ENCODE peak calls at places on chromosomes 6 and 20, in nine cellular contexts. M, J, S, T, K, Y, W, N and A are unnamed samples.

GRCh38 chr6:45419574-45420082 is 41.9 kb upstream of the SUPT3H start:
- DNase-seq in M (no peak), J (peak), S (no peak), T (peak), K (peak), Y (peak), W (peak), N (peak), A (peak)

GRCh38 chr6:85498596-85499258 is 48.8 kb downstream of the NT5E start:
- DNase-seq in M (no peak), J (no peak), S (no peak), T (peak), K (no peak), Y (no peak), W (no peak), N (no peak), A (no peak)

GRCh38 chr6:35602133-35602946 is 86.4 kb downstream of the FKBP5 start:
- DNase-seq in M (no peak), J (no peak), S (peak), T (no peak), K (peak), Y (peak), W (no peak), N (no peak), A (no peak)

GRCh38 chr20:62900692-62901584 is 25.4 kb downstream of the DIDO1 start:
- DNase-seq in M (no peak), J (no peak), S (no peak), T (no peak), K (no peak), Y (peak), W (peak), N (no peak), A (no peak)

GRCh38 chr6:135534773-135535380 is 37.3 kb upstream of the AHI1 start:
- DNase-seq in M (no peak), J (no peak), S (no peak), T (no peak), K (no peak), Y (no peak), W (no peak), N (no peak), A (no peak)

GRCh38 chr20:17939622-17940446 is 28.8 kb downstream of the SNX5 start:
- DNase-seq in M (no peak), J (no peak), S (no peak), T (no peak), K (no peak), Y (no peak), W (no peak), N (no peak), A (no peak)

GRCh38 chr20:19181552-19181951 is 30.9 kb upstream of the SLC24A3 start:
- DNase-seq in M (peak), J (no peak), S (no peak), T (no peak), K (no peak), Y (no peak), W (no peak), N (no peak), A (no peak)

GRCh38 chr6:85354761-85355618 is 94.9 kb upstream of the NT5E start:
- DNase-seq in M (peak), J (peak), S (peak), T (peak), K (peak), Y (peak), W (peak), N (peak), A (peak)

GRCh38 chr20:5928831-5929715 is 21.3 kb downstream of the TRMT6 start:
- DNase-seq in M (no peak), J (no peak), S (no peak), T (no peak), K (no peak), Y (no peak), W (no peak), N (no peak), A (no peak)

GRCh38 chr6:119881416-119881815 is 531.9 kb upstream of the MAN1A1 start:
- DNase-seq in M (no peak), J (peak), S (no peak), T (no peak), K (no peak), Y (no peak), W (no peak), N (no peak), A (no peak)

GRCh38 chr6:169288591-169288990 is 34.9 kb upstream of the THBS2 start:
- DNase-seq in M (no peak), J (peak), S (no peak), T (no peak), K (peak), Y (no peak), W (no peak), N (no peak), A (no peak)

GRCh38 chr6:145026267-145026679 is 709.0 kb downstream of the EPM2A start:
- DNase-seq in M (no peak), J (no peak), S (no peak), T (no peak), K (no peak), Y (no peak), W (no peak), N (peak), A (no peak)

GRCh38 chr6:139014945-139015344 is 13.6 kb upstream of the ABRACL start:
- DNase-seq in M (no peak), J (no peak), S (no peak), T (no peak), K (no peak), Y (no peak), W (peak), N (peak), A (no peak)

GRCh38 chr20:36585410-36586125 is 12.2 kb downstream of the TGIF2 start:
- DNase-seq in M (no peak), J (no peak), S (no peak), T (no peak), K (no peak), Y (no peak), W (no peak), N (no peak), A (no peak)

GRCh38 chr6:139144490-139145085 is 9.7 kb downstream of the HECA start:
- DNase-seq in M (no peak), J (no peak), S (no peak), T (no peak), K (no peak), Y (no peak), W (no peak), N (no peak), A (no peak)

GRCh38 chr6:122833229-122833556 is 44.1 kb downstream of the SMPDL3A start:
- DNase-seq in M (no peak), J (no peak), S (no peak), T (no peak), K (no peak), Y (no peak), W (no peak), N (no peak), A (no peak)

GRCh38 chr6:31660224-31660997 is at the start of gene C6orf47:
- DNase-seq in M (no peak), J (peak), S (peak), T (peak), K (peak), Y (peak), W (peak), N (peak), A (peak)
- TF ChIP-seq POLR2A in M (peak), J (peak), S (no peak), T (peak), K (peak), Y (peak), W (no peak), N (peak), A (peak)

DNA sequence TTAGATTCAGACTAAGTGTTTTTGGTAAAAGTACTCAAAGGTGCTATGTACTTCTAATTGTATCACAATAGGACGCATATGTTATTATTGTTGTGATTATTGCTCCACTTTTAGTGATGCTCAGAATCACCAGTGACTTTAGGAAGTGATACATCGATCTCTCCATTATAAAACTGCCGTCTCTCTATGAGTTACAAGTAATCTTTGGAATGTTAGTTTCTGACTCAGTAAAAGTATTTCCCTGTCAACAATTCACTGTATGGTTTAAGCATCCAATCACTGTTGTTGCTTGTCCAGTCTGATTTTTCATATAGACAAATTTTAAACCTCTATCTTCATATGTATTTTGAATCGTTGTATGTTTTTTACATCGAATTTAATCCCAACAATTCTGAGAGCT is 9.4 kb downstream of the DCBLD1 start:
- DNase-seq in M (no peak), J (no peak), S (no peak), T (no peak), K (no peak), Y (no peak), W (no peak), N (no peak), A (no peak)
- TF ChIP-seq POLR2A in M (no peak), J (no peak), S (no peak), T (no peak), K (no peak), Y (no peak), W (no peak), N (no peak), A (no peak)

GRCh38 chr6:82245376-82245775 is 2.2 kb downstream of the IBTK start:
- DNase-seq in M (no peak), J (no peak), S (no peak), T (no peak), K (no peak), Y (no peak), W (no peak), N (no peak), A (peak)

GRCh38 chr6:82248233-82248735 is 740 bp upstream of the IBTK start:
- DNase-seq in M (no peak), J (peak), S (no peak), T (peak), K (no peak), Y (no peak), W (peak), N (no peak), A (no peak)

GRCh38 chr6:82247634-82248232 is at the start of gene IBTK:
- DNase-seq in M (peak), J (peak), S (peak), T (peak), K (peak), Y (peak), W (peak), N (peak), A (peak)

GRCh38 chr6:82246370-82246769 is 1.2 kb downstream of the IBTK start:
- DNase-seq in M (no peak), J (peak), S (no peak), T (no peak), K (no peak), Y (no peak), W (no peak), N (no peak), A (no peak)

GRCh38 chr6:82246802-82247633 is 526 bp downstream of the IBTK start:
- DNase-seq in M (no peak), J (peak), S (peak), T (peak), K (peak), Y (peak), W (peak), N (no peak), A (peak)
- TF ChIP-seq POLR2A in M (no peak), J (no peak), S (no peak), T (no peak), K (no peak), Y (no peak), W (no peak), N (no peak), A (no peak)

GRCh38 chr6:33427585-33428218 is 7.8 kb downstream of the SYNGAP1 start:
- DNase-seq in M (no peak), J (peak), S (no peak), T (no peak), K (peak), Y (no peak), W (peak), N (no peak), A (peak)

GRCh38 chr6:33428219-33428890 is 8.5 kb downstream of the SYNGAP1 start:
- DNase-seq in M (no peak), J (peak), S (no peak), T (no peak), K (no peak), Y (no peak), W (no peak), N (no peak), A (peak)

GRCh38 chr6:33430334-33430733 is 10.5 kb downstream of the SYNGAP1 start:
- DNase-seq in M (no peak), J (no peak), S (no peak), T (no peak), K (no peak), Y (no peak), W (no peak), N (no peak), A (no peak)

GRCh38 chr6:33429745-33430042 is 9.8 kb downstream of the SYNGAP1 start:
- DNase-seq in M (no peak), J (no peak), S (no peak), T (no peak), K (no peak), Y (no peak), W (no peak), N (no peak), A (no peak)

GRCh38 chr6:33428891-33429744 is 9.3 kb downstream of the SYNGAP1 start:
- DNase-seq in M (no peak), J (no peak), S (no peak), T (no peak), K (no peak), Y (no peak), W (no peak), N (no peak), A (no peak)
- TF ChIP-seq POLR2A in M (no peak), J (no peak), S (no peak), T (no peak), K (no peak), Y (no peak), W (no peak), N (no peak), A (no peak)

DNA sequence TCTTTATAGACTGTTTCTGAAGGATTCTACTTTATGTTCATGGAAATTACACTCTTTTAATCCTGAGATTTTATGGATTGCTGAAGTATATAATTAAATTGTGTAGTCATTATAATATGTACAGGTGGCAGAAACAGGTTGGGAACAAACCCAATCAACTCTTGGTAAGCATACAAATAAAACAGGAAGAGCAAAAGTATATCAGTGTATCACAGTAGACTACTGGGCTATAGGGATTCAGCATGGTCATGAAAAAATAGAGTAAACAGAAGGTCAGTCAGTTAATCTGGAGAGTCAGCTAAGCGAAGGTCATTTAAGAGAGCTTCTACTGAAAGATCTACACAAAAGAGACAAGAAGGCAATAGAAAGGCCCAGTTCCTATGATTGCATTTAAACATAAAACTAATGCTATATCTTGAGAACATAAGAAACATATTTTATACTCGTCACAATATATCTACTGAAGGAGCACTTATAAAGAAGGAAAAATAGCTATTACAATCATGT is 178.9 kb upstream of the ECI2 start:
- DNase-seq in M (no peak), J (no peak), S (no peak), T (no peak), K (no peak), Y (no peak), W (no peak), N (no peak), A (no peak)
- TF ChIP-seq POLR2A in M (no peak), J (no peak), S (no peak), T (no peak), K (no peak), Y (no peak), W (no peak), N (no peak), A (no peak)

DNA sequence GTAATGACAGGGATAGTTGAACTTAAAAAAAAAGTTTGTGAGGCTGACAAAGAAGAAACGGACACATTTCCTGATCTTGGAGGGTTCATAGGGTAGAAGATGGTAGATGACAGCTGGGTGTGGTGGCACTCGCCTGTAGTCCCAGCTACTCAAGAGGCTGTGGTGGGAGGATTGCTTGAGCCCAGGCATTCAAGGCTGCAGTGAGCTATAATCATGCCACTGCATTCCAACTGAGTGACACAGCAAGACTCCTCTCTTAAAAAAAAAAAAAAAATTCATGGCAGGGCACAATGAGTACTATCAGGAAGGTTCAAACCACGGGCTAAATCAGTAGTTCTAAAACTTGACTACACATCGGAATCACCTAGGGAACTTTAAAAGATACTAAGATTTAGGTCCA is 2.0 kb upstream of the MICA start:
- DNase-seq in M (no peak), J (peak), S (peak), T (peak), K (peak), Y (peak), W (peak), N (no peak), A (peak)
- TF ChIP-seq POLR2A in M (no peak), J (peak), S (no peak), T (no peak), K (no peak), Y (no peak), W (no peak), N (peak), A (no peak)

GRCh38 chr6:128310061-128310460 is 210.3 kb downstream of the PTPRK start:
- DNase-seq in M (no peak), J (no peak), S (no peak), T (no peak), K (no peak), Y (no peak), W (no peak), N (no peak), A (no peak)
- TF ChIP-seq POLR2A in M (no peak), J (no peak), S (no peak), T (no peak), K (no peak), Y (no peak), W (no peak), N (no peak), A (no peak)

GRCh38 chr6:70413829-70414494 is 654 bp downstream of the FAM135A start:
- DNase-seq in M (no peak), J (no peak), S (no peak), T (no peak), K (no peak), Y (no peak), W (no peak), N (peak), A (no peak)

GRCh38 chr6:70412797-70413113 is 553 bp upstream of the FAM135A start:
- DNase-seq in M (no peak), J (no peak), S (no peak), T (no peak), K (no peak), Y (peak), W (no peak), N (no peak), A (no peak)

GRCh38 chr6:70414813-70415212 is 1.5 kb downstream of the FAM135A start:
- DNase-seq in M (no peak), J (no peak), S (no peak), T (no peak), K (no peak), Y (no peak), W (no peak), N (no peak), A (no peak)

GRCh38 chr6:70411948-70412796 is 1.1 kb upstream of the FAM135A start:
- DNase-seq in M (no peak), J (no peak), S (no peak), T (no peak), K (no peak), Y (no peak), W (no peak), N (no peak), A (no peak)

GRCh38 chr6:70413114-70413828 is at the start of gene FAM135A:
- DNase-seq in M (peak), J (peak), S (peak), T (peak), K (peak), Y (peak), W (peak), N (peak), A (peak)
- TF ChIP-seq POLR2A in M (peak), J (peak), S (no peak), T (peak), K (peak), Y (peak), W (no peak), N (peak), A (peak)

GRCh38 chr6:157946865-157947532 is 34.7 kb upstream of the SYNJ2 start:
- DNase-seq in M (peak), J (no peak), S (no peak), T (no peak), K (no peak), Y (no peak), W (no peak), N (no peak), A (peak)
- TF ChIP-seq POLR2A in M (no peak), J (no peak), S (no peak), T (no peak), K (no peak), Y (no peak), W (no peak), N (no peak), A (no peak)